ENCODE peak calls at places on chromosomes 2 and 18, in six cellular contexts. One of them, this sample, is unnamed.

GRCh38 chr2:195709901-195710300 is 52.9 kb downstream of the SLC39A10 start:
- DNase-seq in pancreas: no peak
- DNase-seq in IMR-90: peak; percentile 52
- DNase-seq in tibial artery: no peak
- DNase-seq in HFFc6: no peak
- DNase-seq in psoas muscle: no peak
- DNase-seq in this sample: no peak

GRCh38 chr2:222299926-222300724 is 1.3 kb upstream of the PAX3 start:
- DNase-seq in tibial artery: no peak
- DNase-seq in HFFc6: no peak
- DNase-seq in pancreas: no peak
- DNase-seq in psoas muscle: peak; percentile 19
- DNase-seq in IMR-90: no peak
- DNase-seq in this sample: no peak

GRCh38 chr18:24509435-24509834 is 49.0 kb downstream of the HRH4 start:
- DNase-seq in pancreas: no peak
- DNase-seq in psoas muscle: no peak
- DNase-seq in HFFc6: no peak
- DNase-seq in tibial artery: no peak
- DNase-seq in IMR-90: no peak
- DNase-seq in this sample: no peak

GRCh38 chr2:105256431-105257047 is 15.0 kb downstream of the GPR45 start:
- DNase-seq in HFFc6: no peak
- DNase-seq in psoas muscle: no peak
- DNase-seq in pancreas: no peak
- DNase-seq in tibial artery: no peak
- DNase-seq in IMR-90: no peak
- DNase-seq in this sample: no peak

GRCh38 chr2:178700922-178701342 is 106.3 kb downstream of the TTN start:
- DNase-seq in psoas muscle: no peak
- DNase-seq in tibial artery: no peak
- DNase-seq in IMR-90: peak; percentile 35
- DNase-seq in HFFc6: no peak
- DNase-seq in pancreas: no peak
- DNase-seq in this sample: no peak

GRCh38 chr2:70692256-70692655 is 75.7 kb downstream of the ADD2 start:
- DNase-seq in pancreas: no peak
- DNase-seq in tibial artery: no peak
- DNase-seq in psoas muscle: no peak
- DNase-seq in IMR-90: no peak
- DNase-seq in HFFc6: no peak
- DNase-seq in this sample: no peak

GRCh38 chr2:216732334-216732733 is 37.0 kb upstream of the IGFBP5 start:
- DNase-seq in tibial artery: no peak
- DNase-seq in psoas muscle: no peak
- DNase-seq in pancreas: no peak
- DNase-seq in IMR-90: no peak
- DNase-seq in HFFc6: no peak
- DNase-seq in this sample: no peak

GRCh38 chr2:10914272-10914693 is 2.5 kb downstream of the KCNF1 start:
- DNase-seq in tibial artery: no peak
- DNase-seq in IMR-90: no peak
- DNase-seq in pancreas: no peak
- DNase-seq in psoas muscle: no peak
- DNase-seq in HFFc6: peak; percentile 8
- DNase-seq in this sample: no peak

GRCh38 chr18:70384181-70384790 is 95.4 kb downstream of the SOCS6 start:
- DNase-seq in HFFc6: peak; percentile 97
- DNase-seq in psoas muscle: no peak
- DNase-seq in pancreas: no peak
- DNase-seq in tibial artery: no peak
- DNase-seq in IMR-90: peak; percentile 87
- DNase-seq in this sample: no peak

GRCh38 chr18:8946046-8946838 is 156.3 kb upstream of the NDUFV2 start:
- DNase-seq in psoas muscle: no peak
- DNase-seq in tibial artery: no peak
- DNase-seq in IMR-90: peak; percentile 98
- DNase-seq in HFFc6: peak; percentile 97
- DNase-seq in pancreas: no peak
- DNase-seq in this sample: no peak

GRCh38 chr2:230430957-230431635 is 15.1 kb downstream of the SP100 start:
- DNase-seq in psoas muscle: no peak
- DNase-seq in HFFc6: no peak
- DNase-seq in tibial artery: no peak
- DNase-seq in IMR-90: no peak
- DNase-seq in pancreas: no peak
- DNase-seq in this sample: no peak

GRCh38 chr18:79754022-79754761 is 43.5 kb upstream of the KCNG2 start:
- DNase-seq in HFFc6: no peak
- DNase-seq in IMR-90: no peak
- DNase-seq in tibial artery: no peak
- DNase-seq in pancreas: no peak
- DNase-seq in psoas muscle: no peak
- DNase-seq in this sample: no peak

GRCh38 chr2:46241344-46241743 is 55.9 kb upstream of the EPAS1 start:
- DNase-seq in psoas muscle: no peak
- DNase-seq in tibial artery: no peak
- DNase-seq in HFFc6: peak; percentile 10
- DNase-seq in pancreas: no peak
- DNase-seq in IMR-90: peak; percentile 27
- DNase-seq in this sample: no peak

GRCh38 chr18:63829886-63830285 is 54.7 kb downstream of the SERPINB7 start:
- DNase-seq in psoas muscle: no peak
- DNase-seq in IMR-90: peak; percentile 19
- DNase-seq in HFFc6: no peak
- DNase-seq in tibial artery: no peak
- DNase-seq in pancreas: no peak
- DNase-seq in this sample: no peak

GRCh38 chr2:19900536-19901200 is 1.1 kb downstream of the TTC32 start:
- DNase-seq in psoas muscle: no peak
- DNase-seq in IMR-90: no peak
- DNase-seq in HFFc6: peak; percentile 0
- DNase-seq in tibial artery: no peak
- DNase-seq in pancreas: no peak
- DNase-seq in this sample: no peak

GRCh38 chr2:109135572-109136185 is 6.7 kb downstream of the SH3RF3 start:
- DNase-seq in pancreas: no peak
- DNase-seq in psoas muscle: no peak
- DNase-seq in tibial artery: no peak
- DNase-seq in HFFc6: no peak
- DNase-seq in IMR-90: no peak
- DNase-seq in this sample: no peak

GRCh38 chr2:240396623-240397541 is 38.6 kb upstream of the GPC1 start:
- DNase-seq in IMR-90: no peak
- DNase-seq in HFFc6: no peak
- DNase-seq in psoas muscle: no peak
- DNase-seq in pancreas: no peak
- DNase-seq in tibial artery: peak; percentile 12
- DNase-seq in this sample: no peak

GRCh38 chr2:27075219-27075871 is 3.1 kb upstream of the EMILIN1 start:
- DNase-seq in psoas muscle: peak; percentile 36
- DNase-seq in pancreas: no peak
- DNase-seq in tibial artery: peak; percentile 56
- DNase-seq in HFFc6: no peak
- DNase-seq in IMR-90: peak; percentile 26
- DNase-seq in this sample: no peak

GRCh38 chr2:48852938-48853337 is 97.4 kb upstream of the LHCGR start:
- DNase-seq in tibial artery: no peak
- DNase-seq in IMR-90: peak; percentile 97
- DNase-seq in HFFc6: no peak
- DNase-seq in psoas muscle: no peak
- DNase-seq in pancreas: no peak
- DNase-seq in this sample: no peak

GRCh38 chr2:199861116-199861774 is 10.3 kb upstream of the FTCDNL1 start:
- DNase-seq in psoas muscle: no peak
- DNase-seq in HFFc6: peak; percentile 15
- DNase-seq in tibial artery: no peak
- DNase-seq in pancreas: no peak
- DNase-seq in IMR-90: peak; percentile 38
- DNase-seq in this sample: no peak

DNA sequence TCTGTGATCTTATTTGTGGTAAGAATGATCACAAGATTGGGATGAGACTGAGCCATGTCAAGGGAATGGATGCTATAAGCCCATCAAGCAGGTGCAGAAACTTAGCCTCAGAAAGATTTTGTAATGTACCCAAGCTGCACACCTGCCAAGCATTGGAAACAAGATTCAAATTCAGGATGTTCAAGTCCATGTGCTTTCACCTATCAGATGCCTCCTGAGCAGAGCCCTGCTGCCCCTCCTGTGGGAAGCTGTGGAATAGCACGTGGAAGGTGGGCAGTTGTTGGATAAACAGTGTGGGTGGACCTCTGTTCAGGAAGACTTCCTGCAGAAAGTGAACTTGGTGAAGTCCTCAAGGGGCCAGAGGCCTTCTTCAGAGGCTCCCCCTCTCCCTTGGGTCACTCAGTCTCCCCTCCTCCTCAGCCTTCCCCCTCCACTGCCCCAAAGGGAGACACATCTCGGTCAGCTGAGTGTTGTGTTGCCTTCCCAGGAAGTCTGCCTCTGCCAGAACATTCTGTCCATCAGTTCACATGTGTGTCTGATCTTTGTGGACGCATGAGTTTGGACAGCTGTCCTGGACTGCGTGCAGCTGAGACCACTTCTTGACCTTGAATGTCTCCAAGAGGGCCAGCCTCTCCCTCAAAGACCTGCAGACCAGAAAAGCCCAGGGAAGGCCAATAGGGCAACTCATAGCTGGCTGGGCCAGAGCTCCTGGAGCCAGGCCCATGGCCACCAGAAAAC is 186.1 kb downstream of the INHBB start:
- DNase-seq in tibial artery: peak; percentile 65
- DNase-seq in HFFc6: no peak
- DNase-seq in psoas muscle: peak; percentile 61
- DNase-seq in IMR-90: no peak
- DNase-seq in pancreas: no peak
- DNase-seq in this sample: no peak
- TF ChIP-seq CTCF in tibial artery: no peak
- TF ChIP-seq CTCF in HFFc6: no peak
- TF ChIP-seq CTCF in psoas muscle: no peak
- TF ChIP-seq CTCF in IMR-90: no peak
- TF ChIP-seq CTCF in pancreas: no peak
- TF ChIP-seq CTCF in this sample: no peak

GRCh38 chr2:79936715-79937114 is 367.8 kb downstream of the LRRTM1 start:
- DNase-seq in HFFc6: no peak
- DNase-seq in pancreas: no peak
- DNase-seq in tibial artery: no peak
- DNase-seq in psoas muscle: no peak
- DNase-seq in IMR-90: no peak
- DNase-seq in this sample: no peak

GRCh38 chr2:79940366-79940765 is 364.2 kb downstream of the LRRTM1 start:
- DNase-seq in psoas muscle: no peak
- DNase-seq in HFFc6: no peak
- DNase-seq in IMR-90: no peak
- DNase-seq in pancreas: no peak
- DNase-seq in tibial artery: no peak
- DNase-seq in this sample: no peak

GRCh38 chr2:79938648-79939047 is 365.9 kb downstream of the LRRTM1 start:
- DNase-seq in tibial artery: no peak
- DNase-seq in IMR-90: no peak
- DNase-seq in HFFc6: no peak
- DNase-seq in psoas muscle: no peak
- DNase-seq in pancreas: no peak
- DNase-seq in this sample: no peak

GRCh38 chr2:79935046-79935729 is 369.4 kb downstream of the LRRTM1 start:
- DNase-seq in pancreas: no peak
- DNase-seq in tibial artery: no peak
- DNase-seq in IMR-90: no peak
- DNase-seq in psoas muscle: no peak
- DNase-seq in HFFc6: no peak
- DNase-seq in this sample: no peak

DNA sequence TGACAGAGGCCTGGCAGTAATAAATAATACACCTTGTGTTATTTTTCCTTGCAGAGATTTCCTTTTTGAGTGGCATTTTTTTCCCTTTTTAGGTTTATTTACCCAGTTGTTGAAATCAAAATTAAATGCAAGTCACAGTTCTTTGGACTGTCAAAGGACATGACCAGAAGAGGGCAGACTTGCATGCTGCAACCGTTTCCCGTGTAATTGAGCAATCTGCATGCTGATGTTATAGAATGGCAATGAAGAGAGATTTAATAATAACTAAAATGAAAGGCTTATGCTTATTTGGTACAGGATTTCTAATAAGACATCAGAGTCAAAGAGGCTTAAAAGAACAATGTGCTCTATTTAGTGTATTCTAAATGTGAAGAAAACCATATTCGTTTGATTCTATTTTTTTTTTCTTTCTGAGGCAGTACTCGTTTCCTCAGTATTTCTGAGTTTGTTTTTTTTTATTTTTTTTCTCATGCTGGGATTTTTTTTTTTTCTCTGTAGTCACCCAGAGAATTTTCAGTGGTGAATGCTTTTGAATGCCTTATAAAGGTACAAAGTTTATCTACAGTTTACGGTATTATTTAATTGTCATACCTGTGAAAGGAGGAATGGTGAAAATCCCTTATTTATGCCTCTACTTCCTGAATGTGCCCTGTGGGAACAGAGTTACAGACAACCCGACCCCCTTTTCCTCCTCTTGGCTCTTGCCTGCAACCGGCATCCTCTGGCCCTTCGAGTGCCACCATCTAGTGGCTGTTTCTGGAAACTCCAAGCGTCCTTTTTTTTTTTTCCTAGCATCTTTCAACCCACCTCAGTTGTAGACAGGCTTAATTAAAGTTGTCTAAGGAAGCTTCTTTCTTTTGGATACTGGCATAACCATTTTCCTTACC is 368.5 kb downstream of the LRRTM1 start:
- DNase-seq in IMR-90: peak; percentile 84
- DNase-seq in tibial artery: no peak
- DNase-seq in psoas muscle: no peak
- DNase-seq in HFFc6: peak; percentile 72
- DNase-seq in pancreas: peak; percentile 24
- DNase-seq in this sample: peak; percentile 47
- TF ChIP-seq CTCF in IMR-90: peak; percentile 94
- TF ChIP-seq CTCF in tibial artery: no peak
- TF ChIP-seq CTCF in psoas muscle: peak; percentile 48
- TF ChIP-seq CTCF in HFFc6: peak; percentile 79
- TF ChIP-seq CTCF in pancreas: peak; percentile 37
- TF ChIP-seq CTCF in this sample: peak; percentile 75

GRCh38 chr2:203909192-203909945 is 27.2 kb upstream of the ICOS start:
- DNase-seq in psoas muscle: no peak
- DNase-seq in HFFc6: peak; percentile 73
- DNase-seq in pancreas: peak; percentile 30
- DNase-seq in IMR-90: peak; percentile 80
- DNase-seq in tibial artery: no peak
- DNase-seq in this sample: peak; percentile 26
- TF ChIP-seq CTCF in psoas muscle: peak; percentile 85
- TF ChIP-seq CTCF in HFFc6: peak; percentile 85
- TF ChIP-seq CTCF in pancreas: peak; percentile 43
- TF ChIP-seq CTCF in IMR-90: peak; percentile 85
- TF ChIP-seq CTCF in tibial artery: peak; percentile 80
- TF ChIP-seq CTCF in this sample: peak; percentile 74

GRCh38 chr18:32899819-32900218 is 127.0 kb upstream of the KLHL14 start:
- DNase-seq in psoas muscle: no peak
- DNase-seq in HFFc6: no peak
- DNase-seq in tibial artery: no peak
- DNase-seq in IMR-90: peak; percentile 4
- DNase-seq in pancreas: no peak
- DNase-seq in this sample: no peak
- TF ChIP-seq CTCF in psoas muscle: no peak
- TF ChIP-seq CTCF in HFFc6: no peak
- TF ChIP-seq CTCF in tibial artery: no peak
- TF ChIP-seq CTCF in IMR-90: no peak
- TF ChIP-seq CTCF in pancreas: no peak
- TF ChIP-seq CTCF in this sample: no peak

GRCh38 chr2:187358531-187358930 is 89.5 kb downstream of the CALCRL start:
- DNase-seq in IMR-90: no peak
- DNase-seq in HFFc6: no peak
- DNase-seq in pancreas: no peak
- DNase-seq in psoas muscle: no peak
- DNase-seq in tibial artery: no peak
- DNase-seq in this sample: no peak
- TF ChIP-seq CTCF in IMR-90: no peak
- TF ChIP-seq CTCF in HFFc6: no peak
- TF ChIP-seq CTCF in pancreas: no peak
- TF ChIP-seq CTCF in psoas muscle: no peak
- TF ChIP-seq CTCF in tibial artery: no peak
- TF ChIP-seq CTCF in this sample: no peak